ENCODE peak calls at places on chromosomes 3 and 15, in ten cellular contexts. One of them, this sample, is unnamed.

GRCh38 chr3:13626915-13627460 is 78.1 kb downstream of the FBLN2 start:
- DNase-seq in body of pancreas: no peak
- DNase-seq in BJ: no peak
- DNase-seq in pancreas: no peak
- DNase-seq in A549: no peak
- DNase-seq in endothelial cell of umbilical vein: no peak
- DNase-seq in NCI-H187: no peak
- DNase-seq in central memory CD4-positive, alpha-beta T cell: no peak
- DNase-seq in activated naive CD8-positive, alpha-beta T cell treated with anti-CD3 and anti-CD28 coated beads, Interleukin-2, amount 50 U/mL, for 16 hours: no peak
- DNase-seq in activated CD8-positive, alpha-beta memory T cell treated with anti-CD3 and anti-CD28 coated beads, Interleukin-2, amount 50 U/mL, for 48 hours: no peak
- DNase-seq in this sample: no peak

GRCh38 chr3:195441476-195441970 is 1.3 kb downstream of the ACAP2 start:
- DNase-seq in A549: no peak
- DNase-seq in endothelial cell of umbilical vein: peak
- DNase-seq in NCI-H187: no peak
- DNase-seq in body of pancreas: no peak
- DNase-seq in activated CD8-positive, alpha-beta memory T cell treated with anti-CD3 and anti-CD28 coated beads, Interleukin-2, amount 50 U/mL, for 48 hours: no peak
- DNase-seq in pancreas: no peak
- DNase-seq in activated naive CD8-positive, alpha-beta T cell treated with anti-CD3 and anti-CD28 coated beads, Interleukin-2, amount 50 U/mL, for 16 hours: no peak
- DNase-seq in central memory CD4-positive, alpha-beta T cell: no peak
- DNase-seq in BJ: no peak
- DNase-seq in this sample: peak

GRCh38 chr3:120637836-120638559 is 41.9 kb downstream of the NDUFB4 start:
- DNase-seq in NCI-H187: no peak
- DNase-seq in activated CD8-positive, alpha-beta memory T cell treated with anti-CD3 and anti-CD28 coated beads, Interleukin-2, amount 50 U/mL, for 48 hours: no peak
- DNase-seq in body of pancreas: no peak
- DNase-seq in BJ: no peak
- DNase-seq in endothelial cell of umbilical vein: no peak
- DNase-seq in A549: no peak
- DNase-seq in activated naive CD8-positive, alpha-beta T cell treated with anti-CD3 and anti-CD28 coated beads, Interleukin-2, amount 50 U/mL, for 16 hours: no peak
- DNase-seq in central memory CD4-positive, alpha-beta T cell: no peak
- DNase-seq in pancreas: no peak
- DNase-seq in this sample: no peak

GRCh38 chr15:71716990-71717389 is 93.4 kb upstream of the NR2E3 start:
- DNase-seq in A549: no peak
- DNase-seq in BJ: no peak
- DNase-seq in body of pancreas: no peak
- DNase-seq in activated CD8-positive, alpha-beta memory T cell treated with anti-CD3 and anti-CD28 coated beads, Interleukin-2, amount 50 U/mL, for 48 hours: no peak
- DNase-seq in central memory CD4-positive, alpha-beta T cell: no peak
- DNase-seq in activated naive CD8-positive, alpha-beta T cell treated with anti-CD3 and anti-CD28 coated beads, Interleukin-2, amount 50 U/mL, for 16 hours: no peak
- DNase-seq in NCI-H187: no peak
- DNase-seq in endothelial cell of umbilical vein: peak
- DNase-seq in pancreas: no peak
- DNase-seq in this sample: peak

GRCh38 chr3:187679638-187680396 is 9.6 kb upstream of the SST start:
- DNase-seq in activated naive CD8-positive, alpha-beta T cell treated with anti-CD3 and anti-CD28 coated beads, Interleukin-2, amount 50 U/mL, for 16 hours: peak
- DNase-seq in NCI-H187: peak
- DNase-seq in endothelial cell of umbilical vein: peak
- DNase-seq in activated CD8-positive, alpha-beta memory T cell treated with anti-CD3 and anti-CD28 coated beads, Interleukin-2, amount 50 U/mL, for 48 hours: peak
- DNase-seq in central memory CD4-positive, alpha-beta T cell: peak
- DNase-seq in BJ: no peak
- DNase-seq in A549: peak
- DNase-seq in body of pancreas: peak
- DNase-seq in pancreas: peak
- DNase-seq in this sample: peak

GRCh38 chr15:71455107-71455506 is 339.8 kb downstream of the THSD4 start:
- DNase-seq in A549: no peak
- DNase-seq in endothelial cell of umbilical vein: no peak
- DNase-seq in body of pancreas: no peak
- DNase-seq in central memory CD4-positive, alpha-beta T cell: no peak
- DNase-seq in activated naive CD8-positive, alpha-beta T cell treated with anti-CD3 and anti-CD28 coated beads, Interleukin-2, amount 50 U/mL, for 16 hours: no peak
- DNase-seq in NCI-H187: no peak
- DNase-seq in BJ: no peak
- DNase-seq in activated CD8-positive, alpha-beta memory T cell treated with anti-CD3 and anti-CD28 coated beads, Interleukin-2, amount 50 U/mL, for 48 hours: no peak
- DNase-seq in pancreas: no peak
- DNase-seq in this sample: no peak

GRCh38 chr15:57893075-57893474 is 172.4 kb downstream of the ALDH1A2 start:
- DNase-seq in activated CD8-positive, alpha-beta memory T cell treated with anti-CD3 and anti-CD28 coated beads, Interleukin-2, amount 50 U/mL, for 48 hours: no peak
- DNase-seq in BJ: no peak
- DNase-seq in body of pancreas: no peak
- DNase-seq in activated naive CD8-positive, alpha-beta T cell treated with anti-CD3 and anti-CD28 coated beads, Interleukin-2, amount 50 U/mL, for 16 hours: no peak
- DNase-seq in NCI-H187: no peak
- DNase-seq in endothelial cell of umbilical vein: no peak
- DNase-seq in pancreas: no peak
- DNase-seq in A549: no peak
- DNase-seq in central memory CD4-positive, alpha-beta T cell: no peak
- DNase-seq in this sample: no peak

GRCh38 chr15:63234479-63234878 is 42.9 kb upstream of the APH1B start:
- DNase-seq in pancreas: no peak
- DNase-seq in central memory CD4-positive, alpha-beta T cell: no peak
- DNase-seq in body of pancreas: peak
- DNase-seq in activated CD8-positive, alpha-beta memory T cell treated with anti-CD3 and anti-CD28 coated beads, Interleukin-2, amount 50 U/mL, for 48 hours: no peak
- DNase-seq in NCI-H187: no peak
- DNase-seq in BJ: no peak
- DNase-seq in activated naive CD8-positive, alpha-beta T cell treated with anti-CD3 and anti-CD28 coated beads, Interleukin-2, amount 50 U/mL, for 16 hours: no peak
- DNase-seq in A549: peak
- DNase-seq in endothelial cell of umbilical vein: peak
- DNase-seq in this sample: peak

GRCh38 chr15:58903232-58903631 is 30.2 kb downstream of the SLTM start:
- DNase-seq in BJ: no peak
- DNase-seq in central memory CD4-positive, alpha-beta T cell: no peak
- DNase-seq in body of pancreas: no peak
- DNase-seq in pancreas: no peak
- DNase-seq in A549: no peak
- DNase-seq in activated CD8-positive, alpha-beta memory T cell treated with anti-CD3 and anti-CD28 coated beads, Interleukin-2, amount 50 U/mL, for 48 hours: no peak
- DNase-seq in activated naive CD8-positive, alpha-beta T cell treated with anti-CD3 and anti-CD28 coated beads, Interleukin-2, amount 50 U/mL, for 16 hours: no peak
- DNase-seq in endothelial cell of umbilical vein: no peak
- DNase-seq in NCI-H187: no peak
- DNase-seq in this sample: no peak

GRCh38 chr15:45377630-45378148 is 655 bp downstream of the GATM start:
- DNase-seq in endothelial cell of umbilical vein: peak
- DNase-seq in pancreas: peak
- DNase-seq in activated naive CD8-positive, alpha-beta T cell treated with anti-CD3 and anti-CD28 coated beads, Interleukin-2, amount 50 U/mL, for 16 hours: no peak
- DNase-seq in A549: no peak
- DNase-seq in BJ: no peak
- DNase-seq in central memory CD4-positive, alpha-beta T cell: no peak
- DNase-seq in body of pancreas: peak
- DNase-seq in NCI-H187: no peak
- DNase-seq in activated CD8-positive, alpha-beta memory T cell treated with anti-CD3 and anti-CD28 coated beads, Interleukin-2, amount 50 U/mL, for 48 hours: no peak
- DNase-seq in this sample: peak

GRCh38 chr3:31980530-31981205 is 394 bp downstream of the OSBPL10 start:
- DNase-seq in A549: peak
- DNase-seq in BJ: no peak
- DNase-seq in central memory CD4-positive, alpha-beta T cell: peak
- DNase-seq in activated naive CD8-positive, alpha-beta T cell treated with anti-CD3 and anti-CD28 coated beads, Interleukin-2, amount 50 U/mL, for 16 hours: no peak
- DNase-seq in NCI-H187: no peak
- DNase-seq in endothelial cell of umbilical vein: peak
- DNase-seq in activated CD8-positive, alpha-beta memory T cell treated with anti-CD3 and anti-CD28 coated beads, Interleukin-2, amount 50 U/mL, for 48 hours: peak
- DNase-seq in body of pancreas: peak
- DNase-seq in pancreas: peak
- DNase-seq in this sample: peak

GRCh38 chr15:83105450-83105849 is 2.0 kb upstream of the TM6SF1 start:
- DNase-seq in BJ: no peak
- DNase-seq in body of pancreas: no peak
- DNase-seq in pancreas: no peak
- DNase-seq in central memory CD4-positive, alpha-beta T cell: no peak
- DNase-seq in activated CD8-positive, alpha-beta memory T cell treated with anti-CD3 and anti-CD28 coated beads, Interleukin-2, amount 50 U/mL, for 48 hours: no peak
- DNase-seq in A549: no peak
- DNase-seq in endothelial cell of umbilical vein: no peak
- DNase-seq in NCI-H187: no peak
- DNase-seq in activated naive CD8-positive, alpha-beta T cell treated with anti-CD3 and anti-CD28 coated beads, Interleukin-2, amount 50 U/mL, for 16 hours: no peak
- DNase-seq in this sample: no peak

GRCh38 chr15:77021803-77022381 is 27.0 kb downstream of the PSTPIP1 start:
- DNase-seq in central memory CD4-positive, alpha-beta T cell: peak
- DNase-seq in activated naive CD8-positive, alpha-beta T cell treated with anti-CD3 and anti-CD28 coated beads, Interleukin-2, amount 50 U/mL, for 16 hours: no peak
- DNase-seq in endothelial cell of umbilical vein: no peak
- DNase-seq in body of pancreas: no peak
- DNase-seq in BJ: peak
- DNase-seq in pancreas: peak
- DNase-seq in activated CD8-positive, alpha-beta memory T cell treated with anti-CD3 and anti-CD28 coated beads, Interleukin-2, amount 50 U/mL, for 48 hours: peak
- DNase-seq in A549: no peak
- DNase-seq in NCI-H187: no peak
- DNase-seq in this sample: peak

GRCh38 chr15:74531144-74531811 is 9.7 kb upstream of the ARID3B start:
- DNase-seq in NCI-H187: no peak
- DNase-seq in pancreas: no peak
- DNase-seq in central memory CD4-positive, alpha-beta T cell: no peak
- DNase-seq in body of pancreas: no peak
- DNase-seq in activated naive CD8-positive, alpha-beta T cell treated with anti-CD3 and anti-CD28 coated beads, Interleukin-2, amount 50 U/mL, for 16 hours: no peak
- DNase-seq in A549: no peak
- DNase-seq in BJ: peak
- DNase-seq in endothelial cell of umbilical vein: no peak
- DNase-seq in activated CD8-positive, alpha-beta memory T cell treated with anti-CD3 and anti-CD28 coated beads, Interleukin-2, amount 50 U/mL, for 48 hours: no peak
- DNase-seq in this sample: no peak

GRCh38 chr15:63107895-63108546 is 13.6 kb upstream of the LACTB start:
- DNase-seq in endothelial cell of umbilical vein: peak
- DNase-seq in NCI-H187: no peak
- DNase-seq in body of pancreas: peak
- DNase-seq in activated CD8-positive, alpha-beta memory T cell treated with anti-CD3 and anti-CD28 coated beads, Interleukin-2, amount 50 U/mL, for 48 hours: no peak
- DNase-seq in central memory CD4-positive, alpha-beta T cell: no peak
- DNase-seq in pancreas: no peak
- DNase-seq in BJ: peak
- DNase-seq in activated naive CD8-positive, alpha-beta T cell treated with anti-CD3 and anti-CD28 coated beads, Interleukin-2, amount 50 U/mL, for 16 hours: no peak
- DNase-seq in A549: peak
- DNase-seq in this sample: peak

GRCh38 chr3:184317201-184317600 is 2.8 kb downstream of the EIF4G1 start:
- DNase-seq in BJ: no peak
- DNase-seq in central memory CD4-positive, alpha-beta T cell: no peak
- DNase-seq in body of pancreas: no peak
- DNase-seq in A549: no peak
- DNase-seq in NCI-H187: no peak
- DNase-seq in activated CD8-positive, alpha-beta memory T cell treated with anti-CD3 and anti-CD28 coated beads, Interleukin-2, amount 50 U/mL, for 48 hours: no peak
- DNase-seq in activated naive CD8-positive, alpha-beta T cell treated with anti-CD3 and anti-CD28 coated beads, Interleukin-2, amount 50 U/mL, for 16 hours: no peak
- DNase-seq in endothelial cell of umbilical vein: no peak
- DNase-seq in pancreas: no peak
- DNase-seq in this sample: no peak

GRCh38 chr3:31743690-31744089 is 211.0 kb downstream of the STT3B start:
- DNase-seq in BJ: no peak
- DNase-seq in body of pancreas: no peak
- DNase-seq in endothelial cell of umbilical vein: peak
- DNase-seq in activated naive CD8-positive, alpha-beta T cell treated with anti-CD3 and anti-CD28 coated beads, Interleukin-2, amount 50 U/mL, for 16 hours: no peak
- DNase-seq in central memory CD4-positive, alpha-beta T cell: no peak
- DNase-seq in pancreas: no peak
- DNase-seq in A549: no peak
- DNase-seq in activated CD8-positive, alpha-beta memory T cell treated with anti-CD3 and anti-CD28 coated beads, Interleukin-2, amount 50 U/mL, for 48 hours: no peak
- DNase-seq in NCI-H187: no peak
- DNase-seq in this sample: peak

GRCh38 chr3:54744291-54744690 is 183.6 kb downstream of the LRTM1 start:
- DNase-seq in BJ: no peak
- DNase-seq in activated naive CD8-positive, alpha-beta T cell treated with anti-CD3 and anti-CD28 coated beads, Interleukin-2, amount 50 U/mL, for 16 hours: no peak
- DNase-seq in activated CD8-positive, alpha-beta memory T cell treated with anti-CD3 and anti-CD28 coated beads, Interleukin-2, amount 50 U/mL, for 48 hours: no peak
- DNase-seq in body of pancreas: no peak
- DNase-seq in pancreas: no peak
- DNase-seq in central memory CD4-positive, alpha-beta T cell: no peak
- DNase-seq in endothelial cell of umbilical vein: no peak
- DNase-seq in A549: no peak
- DNase-seq in NCI-H187: no peak
- DNase-seq in this sample: no peak

GRCh38 chr15:79923068-79923514 is 26.3 kb upstream of the MTHFS start:
- DNase-seq in body of pancreas: peak
- DNase-seq in BJ: no peak
- DNase-seq in central memory CD4-positive, alpha-beta T cell: peak
- DNase-seq in activated naive CD8-positive, alpha-beta T cell treated with anti-CD3 and anti-CD28 coated beads, Interleukin-2, amount 50 U/mL, for 16 hours: peak
- DNase-seq in endothelial cell of umbilical vein: peak
- DNase-seq in NCI-H187: peak
- DNase-seq in pancreas: peak
- DNase-seq in activated CD8-positive, alpha-beta memory T cell treated with anti-CD3 and anti-CD28 coated beads, Interleukin-2, amount 50 U/mL, for 48 hours: peak
- DNase-seq in A549: peak
- DNase-seq in this sample: peak

This sample was measured in dermis blood vessel endothelial cell.